ENCODE peak calls at places on chromosomes 13 and 19, in four cellular contexts. Z, K, S and M are unnamed samples.

GRCh38 chr19:43634877-43635560 is 4.6 kb downstream of the CADM4 start:
- DNase-seq in Z (no peak), K (peak), S (no peak), M (no peak)

GRCh38 chr19:29694669-29695627 is 20.1 kb downstream of the C19orf12 start:
- DNase-seq in Z (peak), K (peak), S (peak), M (peak)

GRCh38 chr19:41998246-41999020 is 4.4 kb upstream of the ATP1A3 start:
- DNase-seq in Z (no peak), K (peak), S (peak), M (no peak)

GRCh38 chr13:57823704-57824103 is 192.2 kb downstream of the PCDH17 start:
- DNase-seq in Z (no peak), K (no peak), S (no peak), M (no peak)

GRCh38 chr19:43628646-43629326 is 9.4 kb upstream of the ZNF428 start:
- DNase-seq in Z (no peak), K (no peak), S (no peak), M (no peak)

GRCh38 chr19:53432088-53432661 is 391 bp downstream of the ZNF761 start:
- DNase-seq in Z (no peak), K (peak), S (peak), M (peak)

GRCh38 chr13:109784590-109785140 is 1.7 kb downstream of the IRS2 start:
- DNase-seq in Z (peak), K (peak), S (peak), M (peak)

GRCh38 chr19:39470724-39471339 is 9.8 kb upstream of the TIMM50 start:
- DNase-seq in Z (no peak), K (peak), S (no peak), M (peak)

GRCh38 chr13:67238277-67238859 is 8.2 kb upstream of the PCDH9 start:
- DNase-seq in Z (no peak), K (peak), S (no peak), M (peak)

GRCh38 chr13:105709181-105709580 is 826.3 kb downstream of the EFNB2 start:
- DNase-seq in Z (no peak), K (no peak), S (no peak), M (no peak)

GRCh38 chr13:74040200-74040599 is 94.0 kb downstream of the KLF12 start:
- DNase-seq in Z (peak), K (peak), S (peak), M (no peak)

GRCh38 chr19:10424011-10424637 is 3.8 kb downstream of the PDE4A start:
- DNase-seq in Z (peak), K (peak), S (peak), M (peak)

GRCh38 chr13:26325876-26326275 is 71.9 kb downstream of the CDK8 start:
- DNase-seq in Z (no peak), K (peak), S (no peak), M (no peak)

GRCh38 chr19:7605490-7606222 is 10.0 kb downstream of the CAMSAP3 start:
- DNase-seq in Z (no peak), K (peak), S (no peak), M (no peak)

GRCh38 chr13:43528992-43529391 is 257.8 kb downstream of the ENOX1 start:
- DNase-seq in Z (no peak), K (no peak), S (no peak), M (no peak)

GRCh38 chr19:11373885-11374448 is 499 bp upstream of the SWSAP1 start:
- DNase-seq in Z (no peak), K (no peak), S (no peak), M (no peak)

GRCh38 chr13:106867249-106867648 is 299.3 kb upstream of the ARGLU1 start:
- DNase-seq in Z (no peak), K (no peak), S (no peak), M (no peak)

GRCh38 chr13:51618626-51619025 is 34.4 kb downstream of the WDFY2 start:
- DNase-seq in Z (no peak), K (no peak), S (no peak), M (no peak)

GRCh38 chr19:48258350-48258749 is 2.6 kb upstream of the CARD8 start:
- DNase-seq in Z (no peak), K (no peak), S (no peak), M (no peak)

GRCh38 chr13:50387124-50387581 is 371.9 kb downstream of the KCNRG start:
- DNase-seq in Z (peak), K (peak), S (peak), M (no peak)

GRCh38 chr19:2507109-2507508 is 31.2 kb downstream of the GADD45B start:
- DNase-seq in Z (no peak), K (peak), S (no peak), M (peak)

GRCh38 chr19:47694466-47695273 is 18.6 kb upstream of the EHD2 start:
- DNase-seq in Z (no peak), K (no peak), S (no peak), M (no peak)

GRCh38 chr13:113123226-113124150 is 889 bp downstream of the F10 start:
- DNase-seq in Z (no peak), K (no peak), S (no peak), M (no peak)

DNA sequence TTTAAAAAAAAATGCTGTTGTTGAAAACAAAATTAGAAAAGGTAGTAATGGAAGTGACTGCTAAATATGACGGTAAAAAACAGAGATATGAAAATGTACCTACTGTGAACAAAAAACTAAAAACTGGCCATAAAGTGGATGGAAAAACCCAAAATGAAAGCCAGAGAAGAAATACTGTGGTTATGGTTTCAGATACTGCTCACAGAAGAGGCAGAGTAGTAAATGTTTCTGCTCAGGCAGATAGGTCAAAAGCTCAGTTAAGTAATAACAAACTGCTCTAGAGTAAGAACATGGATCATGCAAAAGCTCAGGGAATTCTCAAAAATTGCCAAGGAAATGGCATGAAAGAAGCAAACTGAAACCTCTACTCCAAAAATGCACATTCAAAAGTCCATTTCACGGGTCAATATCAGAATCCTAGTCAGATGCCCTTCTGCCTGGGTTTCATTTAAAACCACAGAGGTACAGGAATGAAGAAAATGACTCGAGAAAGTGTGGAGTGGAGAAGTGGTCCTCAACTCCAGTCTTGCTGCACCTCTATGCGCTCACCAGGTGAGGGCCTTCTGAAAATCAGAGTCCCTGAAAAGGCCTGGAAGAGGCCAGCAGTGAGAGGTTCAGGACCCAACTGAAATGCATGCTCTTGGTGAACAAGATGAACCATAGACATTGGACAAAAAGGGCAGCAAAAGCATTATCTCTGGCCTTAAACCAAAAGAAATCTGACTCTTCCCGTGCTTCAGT is 315.0 kb upstream of the SPRY2 start:
- DNase-seq in Z (no peak), K (no peak), S (no peak), M (no peak)
- TF ChIP-seq CTCF in Z (no peak), K (no peak), S (no peak), M (no peak)

GRCh38 chr13:79365981-79366380 is 40.1 kb downstream of the RBM26 start:
- DNase-seq in Z (no peak), K (no peak), S (no peak), M (no peak)

GRCh38 chr13:79360064-79360463 is 46.0 kb downstream of the RBM26 start:
- DNase-seq in Z (no peak), K (no peak), S (no peak), M (no peak)

GRCh38 chr13:79359064-79359463 is 47.0 kb downstream of the RBM26 start:
- DNase-seq in Z (no peak), K (no peak), S (no peak), M (no peak)

DNA sequence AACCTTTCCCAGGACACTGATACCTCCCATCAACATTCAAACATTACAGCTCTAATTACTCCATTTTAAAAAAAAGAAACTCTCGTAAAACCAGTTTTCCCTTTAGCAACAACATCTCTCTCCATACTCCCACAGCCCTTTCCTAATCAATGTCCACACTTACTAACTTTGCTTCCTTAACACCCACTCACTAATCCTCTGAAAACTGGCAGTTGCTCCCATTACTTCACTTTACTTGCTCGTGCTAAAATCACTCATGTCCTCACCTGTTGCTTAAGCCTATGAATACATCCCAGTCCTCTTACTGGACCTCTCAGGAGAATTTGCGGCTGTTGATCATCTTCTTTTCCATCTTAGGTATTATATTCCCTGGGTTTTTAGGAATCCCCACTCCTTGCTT is 44.8 kb downstream of the RBM26 start:
- DNase-seq in Z (no peak), K (peak), S (no peak), M (no peak)
- TF ChIP-seq CTCF in Z (no peak), K (no peak), S (no peak), M (no peak)

GRCh38 chr13:20354722-20355121 is 122.6 kb upstream of the GJB6 start:
- DNase-seq in Z (no peak), K (no peak), S (no peak), M (no peak)
- TF ChIP-seq CTCF in Z (no peak), K (no peak), S (no peak), M (no peak)

DNA sequence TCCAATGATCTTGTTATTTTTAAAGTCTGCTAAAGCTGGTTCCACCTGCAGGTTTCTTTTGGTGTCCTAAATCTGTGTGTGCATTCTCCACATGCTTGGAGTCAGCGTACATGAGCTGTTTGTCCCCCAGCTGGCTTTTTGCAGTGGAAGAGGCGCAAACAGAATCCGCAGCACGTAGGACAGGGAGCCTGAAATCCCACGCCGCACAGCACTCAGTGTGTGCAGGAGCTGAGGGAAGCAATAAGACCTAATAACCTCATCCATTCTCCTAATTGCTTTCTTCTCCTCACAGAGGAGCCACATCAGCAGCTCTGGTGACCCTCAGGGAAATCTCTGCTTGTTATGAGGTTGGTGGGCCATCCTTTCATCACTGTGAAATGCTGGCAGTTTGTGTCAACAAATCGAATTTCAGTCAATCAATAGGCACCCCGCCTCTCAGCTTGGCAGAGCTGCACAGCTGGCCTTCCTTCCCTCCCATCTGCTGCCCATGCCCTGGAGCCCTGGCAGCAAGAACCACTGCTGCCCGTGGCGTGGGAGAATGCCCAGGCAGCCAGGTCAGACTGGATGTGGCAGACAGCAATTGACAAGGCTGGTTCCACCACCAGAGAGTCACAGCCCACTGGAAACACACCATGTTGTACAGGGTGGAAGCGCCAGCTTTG is 136.7 kb downstream of the ZDHHC20 start:
- DNase-seq in Z (no peak), K (no peak), S (no peak), M (no peak)
- TF ChIP-seq CTCF in Z (no peak), K (no peak), S (no peak), M (no peak)